ENCODE peak calls at places on chromosomes 6 and 20, in six cellular contexts. E, J, R, A, V and L are unnamed samples. For H3K36me3 and H3K4me1, the result is how much of the 10 kb centered on the place peaks cover.

GRCh38 chr6:75727206-75727605 is 21.8 kb upstream of the MYO6 start:
- DNase-seq in E (no peak), J (no peak), R (no peak), A (no peak), V (no peak), L (no peak)

GRCh38 chr20:12090920-12091319 is 173.2 kb downstream of the BTBD3 start:
- DNase-seq in E (no peak), J (no peak), R (no peak), A (no peak), V (no peak), L (no peak)

GRCh38 chr20:46226602-46227001 is 81.7 kb downstream of the CDH22 start:
- DNase-seq in E (peak), J (no peak), R (peak), A (no peak), V (no peak), L (no peak)

GRCh38 chr20:21450572-21450971 is 53.2 kb upstream of the NKX2-4 start:
- DNase-seq in E (no peak), J (no peak), R (no peak), A (no peak), V (no peak), L (no peak)

GRCh38 chr6:104957301-104958177 is 632 bp downstream of the LIN28B start:
- DNase-seq in E (peak), J (no peak), R (peak), A (no peak), V (no peak), L (no peak)

GRCh38 chr20:12086359-12086758 is 168.7 kb downstream of the BTBD3 start:
- DNase-seq in E (no peak), J (no peak), R (no peak), A (no peak), V (no peak), L (no peak)

GRCh38 chr6:154479388-154480143 is 30.9 kb downstream of the CNKSR3 start:
- DNase-seq in E (no peak), J (no peak), R (no peak), A (no peak), V (no peak), L (no peak)

GRCh38 chr20:17859616-17860232 is 108.9 kb downstream of the SNX5 start:
- DNase-seq in E (no peak), J (no peak), R (peak), A (no peak), V (no peak), L (no peak)

GRCh38 chr6:149897855-149898744 is at the start of gene RAET1E:
- DNase-seq in E (peak), J (no peak), R (peak), A (no peak), V (no peak), L (no peak)

GRCh38 chr6:137764464-137764863 is 102.6 kb upstream of the TNFAIP3 start:
- DNase-seq in E (no peak), J (no peak), R (no peak), A (no peak), V (no peak), L (no peak)

GRCh38 chr6:95551678-95552324 is 25.5 kb upstream of the MANEA start:
- DNase-seq in E (no peak), J (no peak), R (no peak), A (no peak), V (no peak), L (no peak)

GRCh38 chr6:16868968-16869367 is 107.7 kb upstream of the ATXN1 start:
- DNase-seq in E (no peak), J (no peak), R (no peak), A (peak), V (no peak), L (no peak)

GRCh38 chr6:328924-329323 is 36.6 kb downstream of the DUSP22 start:
- DNase-seq in E (no peak), J (no peak), R (no peak), A (no peak), V (no peak), L (no peak)

GRCh38 chr6:167295495-167296292 is 4.6 kb downstream of the UNC93A start:
- DNase-seq in E (peak), J (no peak), R (no peak), A (no peak), V (peak), L (no peak)

GRCh38 chr20:9458075-9458818 is 56.1 kb upstream of the LAMP5 start:
- DNase-seq in E (peak), J (no peak), R (peak), A (no peak), V (no peak), L (no peak)

GRCh38 chr6:35170166-35170565 is 29.0 kb upstream of the TCP11 start:
- DNase-seq in E (peak), J (no peak), R (no peak), A (no peak), V (no peak), L (no peak)

GRCh38 chr6:148317051-148317450 is 25.6 kb upstream of the SASH1 start:
- DNase-seq in E (no peak), J (no peak), R (no peak), A (no peak), V (no peak), L (no peak)

GRCh38 chr6:130282234-130282995 is 59.7 kb upstream of the SAMD3 start:
- DNase-seq in E (no peak), J (no peak), R (peak), A (no peak), V (no peak), L (no peak)

GRCh38 chr20:36573103-36573797 is at the start of gene TGIF2:
- DNase-seq in E (peak), J (peak), R (peak), A (peak), V (peak), L (peak)

GRCh38 chr6:75412937-75413662 is 80.5 kb downstream of the FILIP1 start:
- DNase-seq in E (no peak), J (no peak), R (peak), A (no peak), V (no peak), L (no peak)

GRCh38 chr6:37741757-37742400 is 44.2 kb upstream of the MDGA1 start:
- DNase-seq in E (peak), J (no peak), R (peak), A (peak), V (peak), L (no peak)

GRCh38 chr6:170497845-170498281 is 55.2 kb downstream of the PSMB1 start:
- DNase-seq in E (peak), J (no peak), R (peak), A (no peak), V (no peak), L (no peak)

GRCh38 chr20:16804793-16805187 is 56.6 kb downstream of the OTOR start:
- DNase-seq in E (peak), J (no peak), R (peak), A (no peak), V (no peak), L (no peak)

GRCh38 chr6:35415065-35415880 is 36.9 kb upstream of the FANCE start:
- DNase-seq in E (peak), J (peak), R (peak), A (peak), V (peak), L (no peak)

GRCh38 chr20:3970016-3970415 is 45.3 kb downstream of the RNF24 start:
- DNase-seq in E (no peak), J (no peak), R (peak), A (no peak), V (peak), L (no peak)

GRCh38 chr6:107647439-107647948 is 157.6 kb downstream of the SOBP start:
- DNase-seq in E (no peak), J (no peak), R (no peak), A (no peak), V (no peak), L (no peak)

GRCh38 chr6:79168695-79168980 is 65.8 kb downstream of the HMGN3 start:
- DNase-seq in E (no peak), J (no peak), R (no peak), A (no peak), V (no peak), L (no peak)

GRCh38 chr6:116572162-116572561 is 858 bp downstream of the RWDD1 start:
- DNase-seq in E (no peak), J (no peak), R (peak), A (peak), V (peak), L (no peak)

GRCh38 chr6:63154535-63154934 is 56.7 kb upstream of the FKBP1C start:
- DNase-seq in E (no peak), J (no peak), R (no peak), A (no peak), V (no peak), L (no peak)

GRCh38 chr20:63635431-63636141 is 8.7 kb upstream of the GMEB2 start:
- DNase-seq in E (no peak), J (no peak), R (no peak), A (no peak), V (peak), L (no peak)

DNA sequence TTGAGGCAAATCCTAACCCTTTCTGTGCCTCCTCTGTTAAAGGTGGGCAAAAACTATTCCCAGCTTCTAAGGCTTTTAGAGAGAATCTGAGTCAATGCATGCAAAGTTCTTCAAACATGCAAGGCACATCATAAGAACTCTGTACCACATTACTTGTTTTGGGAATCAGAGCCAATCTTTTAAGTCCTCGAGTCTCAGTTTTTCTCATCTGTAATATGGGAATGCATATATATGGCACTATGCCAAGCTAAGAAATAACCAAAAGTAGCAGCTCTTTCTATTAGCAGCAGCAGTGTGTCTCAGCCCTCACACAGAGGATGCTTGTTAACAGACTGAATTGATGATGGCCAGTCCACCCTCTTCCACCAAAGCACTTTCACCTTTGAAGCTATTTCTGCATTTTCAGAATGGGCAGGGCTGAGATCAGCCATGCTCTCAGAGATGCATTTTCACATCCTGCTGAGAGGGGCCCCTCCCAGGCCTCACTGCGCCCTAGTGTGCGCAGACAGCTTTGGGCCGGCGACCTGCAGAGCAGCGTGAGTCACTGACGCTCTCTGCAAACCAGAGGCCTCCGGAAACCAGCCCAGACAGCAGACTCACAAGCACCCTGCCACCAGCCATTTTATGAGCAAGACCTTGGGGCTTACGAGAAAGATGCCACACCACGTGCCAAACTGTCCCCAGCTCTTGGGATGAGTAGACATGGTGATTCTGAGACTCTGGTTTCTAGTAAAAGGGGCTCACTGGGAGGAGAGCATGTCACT is 138.0 kb downstream of the NFATC2 start:
- DNase-seq in E (peak), J (no peak), R (no peak), A (no peak), V (peak), L (peak)
- H3K27ac ChIP-seq in E (no peak), J (peak), R (no peak), A (no peak), V (peak), L (peak)

GRCh38 chr20:62307226-62308101 is 4.7 kb downstream of the ADRM1 start:
- DNase-seq in E (no peak), J (no peak), R (no peak), A (peak), V (no peak), L (no peak)

GRCh38 chr20:62309198-62309944 is 6.6 kb downstream of the ADRM1 start:
- DNase-seq in E (no peak), J (no peak), R (no peak), A (no peak), V (no peak), L (no peak)

GRCh38 chr20:62306440-62307187 is 3.8 kb downstream of the ADRM1 start:
- DNase-seq in E (no peak), J (no peak), R (no peak), A (no peak), V (no peak), L (no peak)

GRCh38 chr20:62309947-62310756 is 7.4 kb downstream of the ADRM1 start:
- DNase-seq in E (no peak), J (no peak), R (no peak), A (no peak), V (no peak), L (no peak)

DNA sequence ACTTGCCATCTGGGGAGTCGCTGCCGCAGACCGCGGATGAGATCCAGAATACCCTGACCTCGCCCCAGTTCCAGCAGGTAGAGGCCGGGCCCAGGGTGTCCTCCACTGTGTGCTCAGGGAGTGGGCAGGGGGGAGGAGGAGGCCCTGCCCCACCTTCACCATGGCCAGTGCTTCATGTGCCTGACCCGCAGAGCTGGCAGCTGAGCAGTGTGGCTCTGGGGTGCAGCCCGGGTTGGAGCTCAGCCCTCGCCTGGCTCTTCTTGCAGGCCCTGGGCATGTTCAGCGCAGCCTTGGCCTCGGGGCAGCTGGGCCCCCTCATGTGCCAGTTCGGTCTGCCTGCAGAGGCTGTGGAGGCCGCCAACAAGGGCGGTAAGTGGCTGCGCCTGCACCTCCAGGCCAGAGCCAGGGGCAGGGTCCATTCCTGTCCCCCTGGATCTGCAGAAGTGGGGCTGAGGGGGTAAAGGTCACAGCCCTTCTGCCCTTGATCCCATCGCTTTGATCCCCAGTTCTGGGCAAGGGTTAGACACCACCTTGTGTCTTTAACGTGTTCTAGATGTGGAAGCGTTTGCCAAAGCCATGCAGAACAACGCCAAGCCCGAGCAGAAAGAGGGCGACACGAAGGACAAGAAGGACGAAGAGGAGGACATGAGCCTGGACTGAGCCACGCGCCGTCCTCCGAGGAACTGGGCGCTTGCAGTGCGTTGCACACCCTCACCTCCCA is 5.5 kb downstream of the ADRM1 start:
- DNase-seq in E (no peak), J (no peak), R (no peak), A (no peak), V (no peak), L (no peak)
- H3K36me3 ChIP-seq in E (under half), J (half or more), R (under half), A (under half), V (under half), L (under half)

DNA sequence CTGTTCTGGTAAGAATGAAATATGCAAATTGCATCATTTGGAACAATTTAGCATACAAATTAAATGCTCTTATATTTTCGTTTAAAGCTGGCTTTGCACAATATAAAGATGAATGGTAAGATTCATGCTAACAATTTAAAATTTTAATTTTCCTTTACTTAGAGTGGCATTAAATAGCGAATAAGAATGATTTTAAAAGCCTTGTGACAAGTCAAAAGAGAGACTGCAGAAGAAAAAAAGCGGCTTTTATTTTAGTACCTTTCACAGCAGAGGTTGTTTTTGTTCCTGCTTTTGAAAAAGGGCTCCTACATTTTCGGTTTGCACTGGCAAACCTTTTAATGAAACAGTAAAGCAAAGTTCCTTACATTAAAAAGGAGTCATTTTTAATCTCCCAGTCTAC is 93.0 kb upstream of the NEDD9 start:
- DNase-seq in E (no peak), J (no peak), R (no peak), A (no peak), V (no peak), L (no peak)
- H3K4me1 ChIP-seq in E (under half), J (under half), R (under half), A (under half), V (under half), L (under half)

DNA sequence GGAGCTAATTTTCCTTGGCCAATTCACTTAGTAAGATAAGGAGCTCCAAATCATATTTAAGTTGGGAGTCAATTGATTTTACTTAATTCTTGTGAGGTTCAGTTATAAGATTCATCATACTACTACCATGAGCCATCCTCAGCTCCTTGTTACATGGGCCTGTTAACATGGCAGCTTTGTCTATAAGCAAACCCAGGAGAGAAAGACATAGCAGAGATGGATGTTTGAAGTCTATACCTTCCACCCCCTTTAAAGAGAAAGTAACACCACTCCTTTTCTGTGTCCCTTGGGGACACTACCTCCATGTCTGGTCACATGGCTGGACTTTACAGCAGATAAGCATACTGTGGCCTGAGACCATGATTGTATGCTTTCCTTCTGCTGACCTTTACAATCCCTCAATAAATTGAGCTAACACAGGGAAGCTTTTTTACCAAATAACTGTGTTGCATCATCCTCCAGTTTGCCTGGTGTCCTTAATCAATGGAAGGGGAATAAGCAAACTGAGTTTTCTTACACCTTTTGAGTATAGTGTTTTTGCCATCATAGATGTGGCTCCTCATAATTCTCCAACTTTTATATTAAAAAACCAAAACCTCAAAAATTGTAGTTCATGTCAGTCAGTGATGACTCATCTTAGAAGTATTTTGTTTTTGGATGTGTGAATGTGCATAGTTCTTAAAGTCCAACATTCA is 9.8 kb upstream of the ZNFX1 start:
- DNase-seq in E (peak), J (no peak), R (peak), A (no peak), V (no peak), L (no peak)
- H3K27ac ChIP-seq in E (no peak), J (peak), R (no peak), A (peak), V (no peak), L (no peak)

GRCh38 chr20:47244451-47244850 is 112.0 kb downstream of the ZMYND8 start:
- DNase-seq in E (no peak), J (no peak), R (no peak), A (no peak), V (no peak), L (no peak)

GRCh38 chr20:47243906-47244305 is 112.6 kb downstream of the ZMYND8 start:
- DNase-seq in E (no peak), J (no peak), R (no peak), A (no peak), V (no peak), L (no peak)

GRCh38 chr20:47241345-47241781 is 115.1 kb downstream of the ZMYND8 start:
- DNase-seq in E (no peak), J (no peak), R (no peak), A (no peak), V (no peak), L (no peak)

GRCh38 chr20:47246061-47246460 is 110.4 kb downstream of the ZMYND8 start:
- DNase-seq in E (no peak), J (no peak), R (no peak), A (no peak), V (no peak), L (no peak)

DNA sequence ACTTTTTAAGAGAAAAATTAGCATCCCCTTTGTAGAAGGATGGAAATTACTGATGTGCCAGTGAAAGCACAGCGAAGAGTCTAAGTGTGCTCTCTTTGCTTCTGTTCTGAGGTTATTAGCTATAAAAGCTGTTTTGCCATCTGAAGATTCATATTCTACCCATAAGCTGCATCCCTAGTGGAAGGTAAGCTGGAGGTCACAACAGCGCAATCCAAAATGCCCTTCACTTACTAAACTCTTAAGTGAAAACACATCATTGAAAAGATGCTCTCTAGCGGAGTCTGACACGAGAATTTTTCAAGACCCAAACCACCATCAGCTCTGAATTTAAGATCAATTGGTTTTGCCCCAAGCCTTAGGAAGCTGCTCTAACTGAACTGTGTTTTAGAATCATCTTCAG is 113.5 kb downstream of the ZMYND8 start:
- DNase-seq in E (no peak), J (no peak), R (no peak), A (no peak), V (no peak), L (no peak)
- H3K36me3 ChIP-seq in E (half or more), J (under half), R (under half), A (half or more), V (under half), L (half or more)

GRCh38 chr6:7237653-7238190 is 75.3 kb downstream of the SSR1 start:
- DNase-seq in E (peak), J (no peak), R (peak), A (no peak), V (no peak), L (no peak)
- H3K4me1 ChIP-seq in E (under half), J (under half), R (under half), A (half or more), V (under half), L (under half)